ENCODE peak calls at places on chromosomes 12 and 14, in eight cellular contexts. I is cardiac muscle cell; T is activated T-cell treated with anti-CD3 and anti-CD28 coated beads, Interleukin-2, amount 50 U/mL, for 24 hours; E is iris pigment epithelial cell; H is stimulated activated naive CD4-positive, alpha-beta T cell; P is EL; O is mesothelial cell of epicardium; V is activated naive CD4-positive, alpha-beta T cell treated with anti-CD3 and anti-CD28 coated beads, Interleukin-2, amount 10 ng/mL, durations not matched to agents 7 days and 5 days. Q is an unnamed sample.

GRCh38 chr12:28887591-28887990 is 261.5 kb upstream of the FAR2 start:
- DNase-seq in I (no peak), T (no peak), E (no peak), H (no peak), P (no peak), O (no peak), V (no peak), Q (no peak)

GRCh38 chr14:102655154-102655553 is 62.7 kb downstream of the RCOR1 start:
- DNase-seq in I (no peak), T (no peak), E (peak), H (no peak), P (peak), O (no peak), V (no peak), Q (no peak)

GRCh38 chr12:95789126-95790024 is 1.2 kb downstream of the NTN4 start:
- DNase-seq in I (no peak), T (peak), E (no peak), H (no peak), P (peak), O (peak), V (no peak), Q (no peak)

GRCh38 chr12:121038861-121039654 is at the start of gene OASL:
- DNase-seq in I (no peak), T (peak), E (peak), H (peak), P (peak), O (no peak), V (peak), Q (peak)

GRCh38 chr12:108638141-108638823 is 4.6 kb upstream of the SELPLG start:
- DNase-seq in I (no peak), T (no peak), E (no peak), H (no peak), P (no peak), O (no peak), V (no peak), Q (no peak)

GRCh38 chr12:105428793-105429192 is 98.3 kb downstream of the C12orf75 start:
- DNase-seq in I (no peak), T (no peak), E (no peak), H (no peak), P (no peak), O (no peak), V (no peak), Q (no peak)

GRCh38 chr12:40435251-40435650 is 210.5 kb downstream of the LRRK2 start:
- DNase-seq in I (no peak), T (no peak), E (no peak), H (no peak), P (no peak), O (no peak), V (no peak), Q (no peak)

GRCh38 chr12:66196806-66197205 is 7.8 kb downstream of the IRAK3 start:
- DNase-seq in I (no peak), T (no peak), E (peak), H (no peak), P (no peak), O (no peak), V (no peak), Q (no peak)

GRCh38 chr14:101196795-101197590 is 293.5 kb upstream of the RTL1 start:
- DNase-seq in I (no peak), T (no peak), E (no peak), H (no peak), P (no peak), O (peak), V (no peak), Q (no peak)

GRCh38 chr12:34292736-34293625 is 270.7 kb downstream of the ALG10 start:
- DNase-seq in I (no peak), T (peak), E (no peak), H (no peak), P (no peak), O (no peak), V (no peak), Q (no peak)

GRCh38 chr12:26058308-26058707 is 66.5 kb downstream of the BHLHE41 start:
- DNase-seq in I (no peak), T (no peak), E (no peak), H (no peak), P (no peak), O (no peak), V (no peak), Q (no peak)

GRCh38 chr14:98069712-98070133 is 1202.3 kb downstream of the BCL11B start:
- DNase-seq in I (peak), T (no peak), E (peak), H (no peak), P (no peak), O (no peak), V (no peak), Q (no peak)

GRCh38 chr14:22520235-22520634 is 68.8 kb downstream of the DAD1 start:
- DNase-seq in I (no peak), T (no peak), E (peak), H (no peak), P (peak), O (no peak), V (no peak), Q (peak)

GRCh38 chr12:62434504-62435336 is 31.9 kb upstream of the MON2 start:
- DNase-seq in I (no peak), T (peak), E (no peak), H (no peak), P (peak), O (no peak), V (no peak), Q (no peak)

GRCh38 chr12:42568952-42569916 is 20.3 kb downstream of the PRICKLE1 start:
- DNase-seq in I (peak), T (no peak), E (peak), H (no peak), P (peak), O (no peak), V (no peak), Q (no peak)

GRCh38 chr12:25677180-25677937 is 124.3 kb upstream of the LMNTD1 start:
- DNase-seq in I (no peak), T (no peak), E (no peak), H (no peak), P (peak), O (no peak), V (no peak), Q (no peak)

GRCh38 chr12:107495604-107496003 is 190.0 kb upstream of the PWP1 start:
- DNase-seq in I (no peak), T (no peak), E (no peak), H (no peak), P (no peak), O (no peak), V (no peak), Q (no peak)

GRCh38 chr12:49867580-49868341 is 24.9 kb upstream of the BCDIN3D start:
- DNase-seq in I (no peak), T (no peak), E (no peak), H (no peak), P (no peak), O (no peak), V (no peak), Q (no peak)

GRCh38 chr12:93146970-93147369 is 217.9 kb upstream of the EEA1 start:
- DNase-seq in I (no peak), T (no peak), E (no peak), H (no peak), P (no peak), O (no peak), V (no peak), Q (no peak)

GRCh38 chr14:69048456-69048855 is 69.4 kb upstream of the ACTN1 start:
- DNase-seq in I (no peak), T (no peak), E (peak), H (peak), P (no peak), O (no peak), V (no peak), Q (no peak)

GRCh38 chr12:3236345-3237153 is 159.4 kb downstream of the TSPAN9 start:
- DNase-seq in I (peak), T (no peak), E (peak), H (no peak), P (peak), O (no peak), V (no peak), Q (no peak)

GRCh38 chr12:105485321-105485910 is 154.9 kb downstream of the C12orf75 start:
- DNase-seq in I (no peak), T (no peak), E (peak), H (no peak), P (peak), O (no peak), V (no peak), Q (no peak)

GRCh38 chr12:109288571-109288970 is 20.5 kb downstream of the FOXN4 start:
- DNase-seq in I (no peak), T (no peak), E (no peak), H (no peak), P (no peak), O (no peak), V (no peak), Q (no peak)

GRCh38 chr12:100138048-100138907 is 4.4 kb downstream of the BLTP3B start:
- DNase-seq in I (peak), T (no peak), E (peak), H (no peak), P (peak), O (no peak), V (no peak), Q (no peak)

GRCh38 chr14:68306265-68306933 is 486.5 kb downstream of the ZFP36L1 start:
- DNase-seq in I (no peak), T (no peak), E (no peak), H (no peak), P (no peak), O (no peak), V (no peak), Q (no peak)

GRCh38 chr12:89417246-89417977 is 65.1 kb upstream of the DUSP6 start:
- DNase-seq in I (no peak), T (no peak), E (peak), H (no peak), P (peak), O (no peak), V (no peak), Q (no peak)

GRCh38 chr12:49953146-49953545 is 2.6 kb downstream of the AQP2 start:
- DNase-seq in I (no peak), T (no peak), E (no peak), H (no peak), P (no peak), O (no peak), V (no peak), Q (no peak)

GRCh38 chr12:109832534-109833306 is 478 bp downstream of the TRPV4 start:
- DNase-seq in I (no peak), T (no peak), E (no peak), H (no peak), P (no peak), O (no peak), V (no peak), Q (no peak)

GRCh38 chr14:72804653-72805180 is 89.2 kb downstream of the DPF3 start:
- DNase-seq in I (no peak), T (no peak), E (no peak), H (no peak), P (no peak), O (no peak), V (no peak), Q (no peak)

GRCh38 chr12:6627598-6627997 is 8.2 kb downstream of the LPAR5 start:
- DNase-seq in I (no peak), T (no peak), E (no peak), H (peak), P (no peak), O (no peak), V (peak), Q (no peak)

GRCh38 chr12:6372403-6373003 is 2.9 kb downstream of the SCNN1A start:
- DNase-seq in I (no peak), T (no peak), E (peak), H (no peak), P (peak), O (no peak), V (no peak), Q (peak)

GRCh38 chr12:59040043-59040442 is 119.7 kb upstream of the LRIG3 start:
- DNase-seq in I (no peak), T (no peak), E (peak), H (no peak), P (no peak), O (no peak), V (no peak), Q (no peak)

GRCh38 chr14:51430600-51430999 is 190.6 kb downstream of the TMX1 start:
- DNase-seq in I (no peak), T (no peak), E (peak), H (no peak), P (peak), O (no peak), V (no peak), Q (no peak)

Q was measured in GM04503.